ENCODE peak calls at places on chromosome 19, in eight cellular contexts. G is stimulated activated CD8-positive, alpha-beta memory T cell treated with anti-CD3 and anti-CD28 coated beads, Interleukin-7, amount 100 ng/mL, for 1 hour; W is fibroblast of pulmonary artery; K is HEK293T; T is effector memory CD4-positive, alpha-beta T cell; Y is activated naive CD4-positive, alpha-beta T cell treated with anti-CD3 and anti-CD28 coated beads, Interleukin-2, amount 50 U/mL, for 72 hours; J is upper lobe of right lung; F is Kasumi-1. V is an unnamed sample.

GRCh38 chr19:43956827-43957226 is 5.8 kb downstream of the ZNF221 start:
- DNase-seq in G (no peak), W (no peak), K (no peak), T (no peak), Y (no peak), J (no peak), F (no peak), V (no peak)

GRCh38 chr19:16274466-16274865 is 50.2 kb upstream of the KLF2 start:
- DNase-seq in G (no peak), W (peak), K (no peak), T (no peak), Y (no peak), J (no peak), F (peak), V (no peak)

GRCh38 chr19:7393934-7394508 is 45.3 kb downstream of the ARHGEF18 start:
- DNase-seq in G (no peak), W (no peak), K (no peak), T (no peak), Y (no peak), J (no peak), F (no peak), V (no peak)

GRCh38 chr19:7522923-7523667 is 671 bp downstream of the MCOLN1 start:
- DNase-seq in G (no peak), W (peak), K (no peak), T (no peak), Y (no peak), J (no peak), F (no peak), V (no peak)

GRCh38 chr19:35262101-35262761 is 6.5 kb upstream of the USF2 start:
- DNase-seq in G (no peak), W (no peak), K (no peak), T (no peak), Y (peak), J (peak), F (no peak), V (no peak)

GRCh38 chr19:10412257-10412977 is 7.9 kb upstream of the PDE4A start:
- DNase-seq in G (no peak), W (no peak), K (no peak), T (no peak), Y (no peak), J (no peak), F (peak), V (no peak)

GRCh38 chr19:18373407-18373891 is 12.5 kb upstream of the GDF15 start:
- DNase-seq in G (no peak), W (no peak), K (no peak), T (no peak), Y (no peak), J (no peak), F (no peak), V (no peak)

GRCh38 chr19:31171936-31172335 is 177.3 kb downstream of the TSHZ3 start:
- DNase-seq in G (no peak), W (no peak), K (no peak), T (no peak), Y (no peak), J (no peak), F (no peak), V (no peak)

GRCh38 chr19:53123400-53123799 is 9.3 kb downstream of the ZNF415 start:
- DNase-seq in G (no peak), W (no peak), K (no peak), T (no peak), Y (no peak), J (peak), F (no peak), V (no peak)

GRCh38 chr19:19409235-19410030 is 4.0 kb downstream of the GATAD2A start:
- DNase-seq in G (no peak), W (no peak), K (no peak), T (peak), Y (no peak), J (no peak), F (no peak), V (no peak)

GRCh38 chr19:4059931-4060620 is 6.6 kb downstream of the ZBTB7A start:
- DNase-seq in G (peak), W (peak), K (no peak), T (peak), Y (no peak), J (peak), F (no peak), V (no peak)

GRCh38 chr19:17114414-17114831 is 38.8 kb downstream of the MYO9B start:
- DNase-seq in G (no peak), W (no peak), K (no peak), T (no peak), Y (no peak), J (no peak), F (no peak), V (no peak)

GRCh38 chr19:1027020-1027952 is 878 bp downstream of the CNN2 start:
- DNase-seq in G (no peak), W (peak), K (no peak), T (no peak), Y (no peak), J (no peak), F (peak), V (no peak)

GRCh38 chr19:7138402-7138801 is 68.9 kb downstream of the ZNF557 start:
- DNase-seq in G (no peak), W (no peak), K (no peak), T (no peak), Y (no peak), J (peak), F (no peak), V (no peak)